ENCODE peak calls at places on chromosomes 3 and 15, in five cellular contexts. One of them, this sample, is unnamed.

GRCh38 chr3:65854606-65855304 is 184.0 kb downstream of the MAGI1 start:
- DNase-seq in H1: no peak
- DNase-seq in HCT116: no peak
- DNase-seq in SK-N-MC: no peak
- DNase-seq in HepG2: no peak
- DNase-seq in this sample: no peak

GRCh38 chr3:63067999-63068645 is 192.9 kb upstream of the CADPS start:
- DNase-seq in HCT116: no peak
- DNase-seq in HepG2: peak; percentile 27
- DNase-seq in SK-N-MC: peak; percentile 20
- DNase-seq in H1: no peak
- DNase-seq in this sample: peak; percentile 17

GRCh38 chr3:14441920-14442300 is 39.5 kb downstream of the SLC6A6 start:
- DNase-seq in H1: no peak
- DNase-seq in SK-N-MC: no peak
- DNase-seq in HCT116: no peak
- DNase-seq in HepG2: no peak
- DNase-seq in this sample: no peak

GRCh38 chr3:126925411-126926171 is 57.3 kb upstream of the PLXNA1 start:
- DNase-seq in HepG2: no peak
- DNase-seq in HCT116: no peak
- DNase-seq in H1: no peak
- DNase-seq in SK-N-MC: no peak
- DNase-seq in this sample: peak; percentile 85

GRCh38 chr15:90910441-90911301 is 7.6 kb downstream of the MAN2A2 start:
- DNase-seq in HCT116: no peak
- DNase-seq in SK-N-MC: no peak
- DNase-seq in HepG2: no peak
- DNase-seq in H1: no peak
- DNase-seq in this sample: no peak

GRCh38 chr15:88571153-88572029 is 24.9 kb upstream of the DET1 start:
- DNase-seq in H1: no peak
- DNase-seq in SK-N-MC: no peak
- DNase-seq in HCT116: no peak
- DNase-seq in HepG2: no peak
- DNase-seq in this sample: no peak

GRCh38 chr15:63942486-63943365 is 103.6 kb downstream of the DAPK2 start:
- DNase-seq in H1: no peak
- DNase-seq in HepG2: no peak
- DNase-seq in HCT116: no peak
- DNase-seq in SK-N-MC: no peak
- DNase-seq in this sample: no peak

GRCh38 chr3:13282986-13283876 is 136.9 kb downstream of the NUP210 start:
- DNase-seq in H1: no peak
- DNase-seq in HepG2: no peak
- DNase-seq in HCT116: peak; percentile 18
- DNase-seq in SK-N-MC: no peak
- DNase-seq in this sample: no peak

GRCh38 chr3:13091898-13092620 is 18.8 kb upstream of the IQSEC1 start:
- DNase-seq in SK-N-MC: peak; percentile 10
- DNase-seq in HepG2: peak; percentile 51
- DNase-seq in HCT116: peak; percentile 60
- DNase-seq in H1: peak; percentile 71
- DNase-seq in this sample: peak; percentile 72

GRCh38 chr15:85542895-85543331 is 162.5 kb downstream of the AKAP13 start:
- DNase-seq in HCT116: no peak
- DNase-seq in HepG2: no peak
- DNase-seq in H1: no peak
- DNase-seq in SK-N-MC: no peak
- DNase-seq in this sample: peak; percentile 49

GRCh38 chr15:81293728-81294500 is 30.0 kb downstream of the STARD5 start:
- DNase-seq in HepG2: no peak
- DNase-seq in HCT116: no peak
- DNase-seq in SK-N-MC: no peak
- DNase-seq in H1: no peak
- DNase-seq in this sample: no peak

DNA sequence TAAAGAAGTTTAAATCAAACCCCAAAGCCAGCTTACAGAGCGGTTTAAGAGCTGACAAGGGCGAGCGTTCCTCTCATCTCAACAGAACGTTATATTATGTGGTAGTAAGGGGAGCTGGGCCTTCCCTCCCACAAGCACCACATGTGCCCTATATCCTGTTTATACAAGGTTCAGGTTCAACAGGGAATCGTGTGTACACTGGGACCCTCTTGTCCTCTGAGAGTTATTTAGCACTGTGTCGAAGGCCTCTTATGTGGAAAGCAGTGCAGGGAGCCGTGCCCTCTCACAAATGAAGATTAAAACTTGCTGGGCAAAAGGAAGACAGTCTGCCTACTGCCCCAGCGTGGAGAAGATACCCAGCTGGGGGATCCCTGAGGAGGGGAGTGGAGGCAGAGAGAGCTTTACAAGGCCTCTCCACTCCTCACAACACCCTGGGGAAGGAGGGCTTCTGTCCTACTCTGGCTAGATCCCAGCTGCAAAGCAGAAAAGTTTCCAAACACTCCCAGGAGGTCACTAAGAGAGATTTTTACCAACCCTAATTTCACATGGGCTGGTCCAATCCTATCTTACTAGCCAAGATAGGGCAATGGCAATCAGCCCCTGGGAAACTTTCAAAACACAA is 2.9 kb downstream of the TLE3 start:
- DNase-seq in HCT116: no peak
- DNase-seq in HepG2: peak; percentile 47
- DNase-seq in H1: no peak
- DNase-seq in SK-N-MC: no peak
- DNase-seq in this sample: peak; percentile 25
- TF ChIP-seq POLR2AphosphoS5 in HCT116: no peak
- TF ChIP-seq POLR2AphosphoS5 in HepG2: no peak
- TF ChIP-seq POLR2AphosphoS5 in H1: no peak
- TF ChIP-seq POLR2AphosphoS5 in SK-N-MC: no peak
- TF ChIP-seq POLR2AphosphoS5 in this sample: no peak

GRCh38 chr15:92714457-92715401 is 59.2 kb upstream of the FAM174B start:
- DNase-seq in SK-N-MC: no peak
- DNase-seq in HepG2: peak; percentile 44
- DNase-seq in H1: no peak
- DNase-seq in HCT116: peak; percentile 33
- DNase-seq in this sample: peak; percentile 87
- TF ChIP-seq EZH2 in SK-N-MC: no peak
- TF ChIP-seq EZH2 in HepG2: no peak
- TF ChIP-seq EZH2 in H1: no peak
- TF ChIP-seq EZH2 in HCT116: no peak
- TF ChIP-seq EZH2 in this sample: no peak

GRCh38 chr15:26521142-26521541 is 251.7 kb downstream of the GABRB3 start:
- DNase-seq in HCT116: no peak
- DNase-seq in SK-N-MC: no peak
- DNase-seq in HepG2: no peak
- DNase-seq in H1: no peak
- DNase-seq in this sample: no peak

DNA sequence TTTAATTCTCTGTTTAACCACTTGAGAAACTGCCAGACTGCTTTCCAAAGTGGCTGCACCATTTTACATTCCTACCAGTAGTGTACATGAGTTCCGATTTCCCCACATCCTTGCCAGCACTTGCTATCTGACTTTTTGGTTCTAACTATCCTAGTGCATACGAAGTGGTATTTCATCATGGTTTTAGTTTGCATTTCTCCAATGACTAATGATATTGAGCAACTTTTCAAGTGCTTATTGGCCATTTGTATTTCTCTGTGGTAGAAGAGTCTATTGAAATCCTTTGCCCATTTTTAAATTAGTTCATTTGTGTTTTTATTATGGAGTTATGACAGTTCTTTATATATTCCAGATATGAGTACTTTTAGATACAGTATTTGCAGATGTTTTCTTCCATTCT is 247.8 kb downstream of the GABRB3 start:
- DNase-seq in HepG2: no peak
- DNase-seq in SK-N-MC: no peak
- DNase-seq in HCT116: no peak
- DNase-seq in H1: no peak
- DNase-seq in this sample: no peak
- H3K9ac ChIP-seq in HepG2: no peak overlapping the region
- H3K9ac ChIP-seq in SK-N-MC: no peak overlapping the region
- H3K9ac ChIP-seq in HCT116: no peak overlapping the region
- H3K9ac ChIP-seq in H1: no peak overlapping the region
- H3K9ac ChIP-seq in this sample: no peak overlapping the region

DNA sequence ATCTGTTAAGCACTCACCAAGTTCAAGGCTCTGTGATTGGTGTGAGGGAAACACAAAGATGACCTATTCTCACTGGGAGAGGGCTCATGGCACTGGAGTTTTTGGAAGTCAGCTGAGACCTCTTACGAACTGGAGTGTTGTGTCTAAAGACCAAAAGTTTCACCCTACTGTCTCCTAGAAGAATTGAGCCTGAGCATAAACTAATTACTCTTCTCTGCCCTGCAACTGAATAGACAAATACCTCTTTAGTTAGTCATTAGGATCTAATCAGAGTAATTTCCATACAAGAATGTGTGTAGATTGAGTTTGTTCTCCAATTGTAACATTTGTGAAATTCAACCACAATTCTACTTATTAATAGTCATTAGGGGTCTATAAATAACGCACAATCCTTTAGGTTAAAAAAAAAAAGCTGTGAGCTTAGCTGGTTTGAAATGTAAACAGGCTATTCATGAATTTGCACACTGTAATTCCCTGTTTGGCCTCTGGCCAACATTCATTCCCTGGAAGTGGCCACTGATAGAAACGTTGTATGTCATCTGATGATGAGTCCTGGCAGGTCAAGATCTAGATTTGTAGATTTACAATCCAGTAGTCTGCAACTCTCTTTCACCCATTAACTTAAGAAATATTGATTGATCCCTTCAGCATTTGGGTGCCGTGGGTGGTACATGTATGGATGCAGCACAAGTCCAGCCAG is 76.8 kb upstream of the SOX14 start:
- DNase-seq in HepG2: no peak
- DNase-seq in HCT116: no peak
- DNase-seq in SK-N-MC: no peak
- DNase-seq in H1: no peak
- DNase-seq in this sample: no peak
- TF ChIP-seq POLR2AphosphoS5 in HepG2: no peak
- TF ChIP-seq POLR2AphosphoS5 in HCT116: no peak
- TF ChIP-seq POLR2AphosphoS5 in SK-N-MC: no peak
- TF ChIP-seq POLR2AphosphoS5 in H1: no peak
- TF ChIP-seq POLR2AphosphoS5 in this sample: no peak

DNA sequence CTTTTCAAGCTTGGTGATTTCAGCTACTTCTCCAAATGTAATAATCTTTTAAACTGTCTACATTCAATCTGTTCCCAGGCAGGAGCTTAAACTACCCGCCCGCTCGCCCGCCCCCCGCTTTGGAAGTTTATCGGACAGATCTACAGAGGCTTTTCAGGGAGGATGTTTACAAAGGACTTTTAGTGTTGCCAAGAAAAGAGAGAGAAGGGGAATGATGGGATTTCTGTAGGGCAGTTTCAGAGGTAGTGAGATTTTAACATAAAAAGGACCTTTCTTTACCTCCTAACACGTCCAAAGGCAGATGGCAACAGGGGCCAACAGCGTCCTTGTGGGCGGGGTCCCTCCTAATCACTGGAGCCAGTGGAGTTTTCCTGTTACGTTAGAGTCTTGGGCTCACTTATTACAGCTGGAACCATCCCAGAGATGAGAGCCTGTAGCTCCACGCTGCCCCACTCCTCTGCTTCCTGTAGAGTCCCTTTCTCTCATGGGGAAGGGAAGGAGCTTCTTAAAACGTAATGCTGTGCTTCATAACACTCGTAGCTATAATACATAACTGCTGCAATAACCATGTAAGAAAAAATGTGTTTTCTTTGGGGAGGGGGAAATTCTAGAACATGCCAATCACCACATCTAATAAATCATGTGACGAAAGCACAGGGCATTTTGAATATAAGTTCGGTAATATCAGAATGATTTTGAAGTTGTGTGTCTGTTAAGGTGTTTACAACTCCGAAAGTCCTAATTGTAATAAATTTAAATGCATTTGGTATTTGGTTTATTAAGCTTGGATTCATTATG is 30.9 kb downstream of the HES1 start:
- DNase-seq in HepG2: no peak
- DNase-seq in SK-N-MC: no peak
- DNase-seq in HCT116: no peak
- DNase-seq in H1: no peak
- DNase-seq in this sample: peak; percentile 63
- TF ChIP-seq EZH2 in HepG2: no peak
- TF ChIP-seq EZH2 in SK-N-MC: no peak
- TF ChIP-seq EZH2 in HCT116: no peak
- TF ChIP-seq EZH2 in H1: no peak
- TF ChIP-seq EZH2 in this sample: no peak

DNA sequence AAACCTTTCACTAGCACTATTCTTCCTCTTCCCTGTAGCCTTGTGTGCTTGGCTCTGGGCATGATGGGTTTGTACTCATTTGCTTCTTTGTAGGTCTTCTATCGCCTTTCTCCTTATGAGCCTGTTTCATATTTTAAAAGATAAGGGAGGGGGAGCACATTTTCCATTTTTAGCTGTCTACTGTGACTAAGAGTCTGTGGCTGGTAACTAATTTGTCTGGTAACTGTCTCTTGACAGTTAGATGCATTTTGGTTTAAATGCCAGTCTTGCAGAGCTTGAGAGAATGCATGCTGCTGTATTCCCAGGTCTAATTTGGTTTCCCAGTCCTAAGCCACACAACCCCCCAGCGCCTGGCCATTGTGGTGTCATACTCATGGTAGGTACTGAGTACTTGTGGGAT is 13.6 kb upstream of the GPR171 start:
- DNase-seq in H1: no peak
- DNase-seq in HepG2: no peak
- DNase-seq in SK-N-MC: no peak
- DNase-seq in HCT116: no peak
- DNase-seq in this sample: no peak
- H3K9ac ChIP-seq in H1: no peak overlapping the region
- H3K9ac ChIP-seq in HepG2: no peak overlapping the region
- H3K9ac ChIP-seq in SK-N-MC: no peak overlapping the region
- H3K9ac ChIP-seq in HCT116: no peak overlapping the region
- H3K9ac ChIP-seq in this sample: no peak overlapping the region